ENCODE peak calls at places on chromosome 1, in ten cellular contexts. One of them, this sample, is unnamed.

GRCh38 chr1:58768971-58769808 is 14.7 kb downstream of the JUN start:
- DNase-seq in sigmoid colon: peak; percentile 89
- DNase-seq in stomach: peak; percentile 85
- DNase-seq in prostate gland: peak; percentile 72
- DNase-seq in H1: peak; percentile 98
- DNase-seq in esophagus muscularis mucosa: no peak
- DNase-seq in upper lobe of left lung: peak; percentile 72
- DNase-seq in breast epithelium: peak; percentile 84
- DNase-seq in transverse colon: peak; percentile 78
- DNase-seq in HCT116: no peak
- DNase-seq in this sample: no peak

GRCh38 chr1:200496937-200497336 is 87.1 kb upstream of the ZNF281 start:
- DNase-seq in esophagus muscularis mucosa: no peak
- DNase-seq in transverse colon: no peak
- DNase-seq in H1: no peak
- DNase-seq in stomach: no peak
- DNase-seq in sigmoid colon: no peak
- DNase-seq in prostate gland: no peak
- DNase-seq in HCT116: no peak
- DNase-seq in upper lobe of left lung: no peak
- DNase-seq in breast epithelium: no peak
- DNase-seq in this sample: no peak

GRCh38 chr1:19384113-19384512 is 72.0 kb downstream of the SLC66A1 start:
- DNase-seq in H1: no peak
- DNase-seq in prostate gland: no peak
- DNase-seq in breast epithelium: no peak
- DNase-seq in upper lobe of left lung: no peak
- DNase-seq in stomach: no peak
- DNase-seq in HCT116: no peak
- DNase-seq in esophagus muscularis mucosa: no peak
- DNase-seq in sigmoid colon: peak; percentile 83
- DNase-seq in transverse colon: peak; percentile 58
- DNase-seq in this sample: no peak

GRCh38 chr1:10692401-10693021 is 103.9 kb downstream of the CASZ1 start:
- DNase-seq in sigmoid colon: no peak
- DNase-seq in esophagus muscularis mucosa: no peak
- DNase-seq in breast epithelium: no peak
- DNase-seq in prostate gland: peak; percentile 61
- DNase-seq in transverse colon: peak; percentile 86
- DNase-seq in upper lobe of left lung: peak; percentile 76
- DNase-seq in HCT116: peak; percentile 19
- DNase-seq in H1: no peak
- DNase-seq in stomach: peak; percentile 77
- DNase-seq in this sample: peak; percentile 78

GRCh38 chr1:21537932-21538630 is 28.9 kb downstream of the ALPL start:
- DNase-seq in esophagus muscularis mucosa: no peak
- DNase-seq in upper lobe of left lung: no peak
- DNase-seq in prostate gland: no peak
- DNase-seq in sigmoid colon: no peak
- DNase-seq in breast epithelium: no peak
- DNase-seq in HCT116: no peak
- DNase-seq in H1: no peak
- DNase-seq in stomach: peak; percentile 27
- DNase-seq in transverse colon: no peak
- DNase-seq in this sample: no peak

GRCh38 chr1:230509281-230509977 is 83.3 kb upstream of the PGBD5 start:
- DNase-seq in sigmoid colon: no peak
- DNase-seq in prostate gland: no peak
- DNase-seq in stomach: no peak
- DNase-seq in H1: no peak
- DNase-seq in breast epithelium: no peak
- DNase-seq in HCT116: no peak
- DNase-seq in esophagus muscularis mucosa: peak; percentile 68
- DNase-seq in upper lobe of left lung: peak; percentile 42
- DNase-seq in transverse colon: no peak
- DNase-seq in this sample: no peak

GRCh38 chr1:25020173-25020840 is 90.2 kb upstream of the RUNX3 start:
- DNase-seq in upper lobe of left lung: no peak
- DNase-seq in sigmoid colon: no peak
- DNase-seq in transverse colon: no peak
- DNase-seq in breast epithelium: no peak
- DNase-seq in H1: no peak
- DNase-seq in prostate gland: no peak
- DNase-seq in esophagus muscularis mucosa: no peak
- DNase-seq in stomach: no peak
- DNase-seq in HCT116: no peak
- DNase-seq in this sample: no peak

GRCh38 chr1:88274431-88274830 is 409.6 kb upstream of the PKN2 start:
- DNase-seq in stomach: no peak
- DNase-seq in upper lobe of left lung: no peak
- DNase-seq in H1: no peak
- DNase-seq in transverse colon: no peak
- DNase-seq in sigmoid colon: no peak
- DNase-seq in prostate gland: no peak
- DNase-seq in esophagus muscularis mucosa: no peak
- DNase-seq in HCT116: no peak
- DNase-seq in breast epithelium: no peak
- DNase-seq in this sample: no peak

GRCh38 chr1:206717237-206717989 is 32.7 kb downstream of the MAPKAPK2 start:
- DNase-seq in HCT116: no peak
- DNase-seq in esophagus muscularis mucosa: no peak
- DNase-seq in breast epithelium: no peak
- DNase-seq in prostate gland: no peak
- DNase-seq in sigmoid colon: peak; percentile 69
- DNase-seq in stomach: no peak
- DNase-seq in upper lobe of left lung: peak; percentile 61
- DNase-seq in transverse colon: peak; percentile 42
- DNase-seq in H1: no peak
- DNase-seq in this sample: no peak

GRCh38 chr1:247487057-247487456 is 29.2 kb upstream of the OR2B11 start:
- DNase-seq in breast epithelium: no peak
- DNase-seq in stomach: no peak
- DNase-seq in prostate gland: peak; percentile 13
- DNase-seq in sigmoid colon: no peak
- DNase-seq in HCT116: peak; percentile 26
- DNase-seq in esophagus muscularis mucosa: no peak
- DNase-seq in upper lobe of left lung: no peak
- DNase-seq in H1: peak; percentile 48
- DNase-seq in transverse colon: peak; percentile 14
- DNase-seq in this sample: peak; percentile 25

DNA sequence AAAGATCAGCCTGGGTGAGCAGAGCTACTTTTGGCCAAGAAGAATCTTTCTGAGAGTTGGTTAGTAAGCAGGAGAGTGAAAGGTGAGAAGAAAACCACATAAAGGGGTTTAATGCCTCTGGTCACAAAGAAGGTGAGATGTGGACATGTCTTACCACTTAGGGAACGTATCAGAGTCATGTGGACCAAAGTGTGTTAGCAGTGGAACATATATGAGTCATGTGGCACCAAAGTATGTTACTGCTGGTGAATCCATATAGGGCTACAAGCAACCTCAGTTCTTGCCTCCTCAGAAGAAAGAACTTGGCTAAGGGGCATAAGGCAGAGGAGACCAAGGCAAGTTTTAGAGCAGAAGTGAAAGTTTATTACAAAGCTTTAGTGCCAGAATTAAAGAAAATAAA is 411.6 kb upstream of the NEGR1 start:
- DNase-seq in H1: no peak
- DNase-seq in breast epithelium: no peak
- DNase-seq in transverse colon: no peak
- DNase-seq in HCT116: no peak
- DNase-seq in upper lobe of left lung: no peak
- DNase-seq in sigmoid colon: no peak
- DNase-seq in prostate gland: no peak
- DNase-seq in esophagus muscularis mucosa: no peak
- DNase-seq in stomach: no peak
- DNase-seq in this sample: no peak
- TF ChIP-seq POLR2A in H1: no peak
- TF ChIP-seq POLR2A in breast epithelium: no peak
- TF ChIP-seq POLR2A in transverse colon: no peak
- TF ChIP-seq POLR2A in HCT116: no peak
- TF ChIP-seq POLR2A in upper lobe of left lung: no peak
- TF ChIP-seq POLR2A in sigmoid colon: no peak
- TF ChIP-seq POLR2A in prostate gland: no peak
- TF ChIP-seq POLR2A in esophagus muscularis mucosa: no peak
- TF ChIP-seq POLR2A in stomach: no peak
- TF ChIP-seq POLR2A in this sample: no peak

GRCh38 chr1:42926235-42926869 is 32.3 kb downstream of the SLC2A1 start:
- DNase-seq in esophagus muscularis mucosa: no peak
- DNase-seq in breast epithelium: no peak
- DNase-seq in prostate gland: no peak
- DNase-seq in H1: no peak
- DNase-seq in sigmoid colon: no peak
- DNase-seq in HCT116: no peak
- DNase-seq in transverse colon: no peak
- DNase-seq in upper lobe of left lung: no peak
- DNase-seq in stomach: no peak
- DNase-seq in this sample: no peak

GRCh38 chr1:42923367-42924248 is 35.1 kb downstream of the SLC2A1 start:
- DNase-seq in esophagus muscularis mucosa: no peak
- DNase-seq in HCT116: no peak
- DNase-seq in transverse colon: no peak
- DNase-seq in prostate gland: no peak
- DNase-seq in sigmoid colon: no peak
- DNase-seq in H1: no peak
- DNase-seq in upper lobe of left lung: no peak
- DNase-seq in breast epithelium: no peak
- DNase-seq in stomach: no peak
- DNase-seq in this sample: no peak

GRCh38 chr1:42926870-42927242 is 31.8 kb downstream of the SLC2A1 start:
- DNase-seq in transverse colon: no peak
- DNase-seq in HCT116: no peak
- DNase-seq in upper lobe of left lung: no peak
- DNase-seq in stomach: no peak
- DNase-seq in breast epithelium: no peak
- DNase-seq in prostate gland: no peak
- DNase-seq in sigmoid colon: no peak
- DNase-seq in esophagus muscularis mucosa: no peak
- DNase-seq in H1: no peak
- DNase-seq in this sample: no peak

GRCh38 chr1:42924249-42925131 is 34.2 kb downstream of the SLC2A1 start:
- DNase-seq in HCT116: peak; percentile 82
- DNase-seq in esophagus muscularis mucosa: peak; percentile 99
- DNase-seq in breast epithelium: peak; percentile 93
- DNase-seq in H1: peak; percentile 98
- DNase-seq in upper lobe of left lung: peak; percentile 94
- DNase-seq in prostate gland: peak; percentile 92
- DNase-seq in transverse colon: peak; percentile 96
- DNase-seq in sigmoid colon: peak; percentile 97
- DNase-seq in stomach: peak; percentile 93
- DNase-seq in this sample: peak; percentile 92

DNA sequence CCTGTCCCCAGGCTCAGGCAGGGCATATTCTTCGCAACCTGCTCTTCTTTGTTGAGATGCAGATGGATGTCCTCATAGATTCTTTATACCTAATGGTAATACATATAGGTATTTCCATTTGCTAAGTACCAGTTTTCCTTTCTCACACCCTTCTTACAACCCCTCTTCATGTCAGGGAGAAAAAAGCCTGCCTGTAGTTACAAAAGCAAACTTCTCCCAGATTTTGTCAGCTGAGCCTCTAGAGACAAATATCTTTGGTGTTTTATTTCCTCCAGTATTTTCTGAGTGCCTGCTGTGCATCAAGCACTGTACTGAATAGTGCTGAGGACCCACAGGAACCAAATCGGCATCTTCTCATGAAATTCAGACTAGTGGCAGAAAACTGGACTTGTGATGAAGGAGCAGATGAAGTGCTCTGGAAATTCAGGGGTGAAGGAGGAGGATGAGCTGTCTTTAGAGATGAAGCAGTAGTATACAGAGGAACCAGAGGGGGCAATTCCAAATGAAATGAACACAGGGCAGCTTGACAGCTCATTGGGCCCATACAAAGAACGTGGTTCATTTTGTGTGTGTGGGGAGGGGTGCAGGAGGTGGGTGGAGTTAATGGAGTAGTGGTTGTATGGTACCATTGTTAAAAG is 33.4 kb downstream of the SLC2A1 start:
- DNase-seq in sigmoid colon: no peak
- DNase-seq in transverse colon: no peak
- DNase-seq in breast epithelium: no peak
- DNase-seq in prostate gland: no peak
- DNase-seq in upper lobe of left lung: no peak
- DNase-seq in H1: peak; percentile 48
- DNase-seq in stomach: no peak
- DNase-seq in HCT116: no peak
- DNase-seq in esophagus muscularis mucosa: no peak
- DNase-seq in this sample: no peak
- TF ChIP-seq POLR2AphosphoS5 in sigmoid colon: no peak
- TF ChIP-seq POLR2AphosphoS5 in transverse colon: no peak
- TF ChIP-seq POLR2AphosphoS5 in breast epithelium: no peak
- TF ChIP-seq POLR2AphosphoS5 in prostate gland: no peak
- TF ChIP-seq POLR2AphosphoS5 in upper lobe of left lung: no peak
- TF ChIP-seq POLR2AphosphoS5 in H1: peak; percentile 65
- TF ChIP-seq POLR2AphosphoS5 in stomach: no peak
- TF ChIP-seq POLR2AphosphoS5 in HCT116: no peak
- TF ChIP-seq POLR2AphosphoS5 in esophagus muscularis mucosa: no peak
- TF ChIP-seq POLR2AphosphoS5 in this sample: peak; percentile 43

GRCh38 chr1:40399984-40400704 is 26.6 kb downstream of the SMAP2 start:
- DNase-seq in H1: no peak
- DNase-seq in HCT116: no peak
- DNase-seq in breast epithelium: no peak
- DNase-seq in prostate gland: no peak
- DNase-seq in upper lobe of left lung: no peak
- DNase-seq in stomach: no peak
- DNase-seq in esophagus muscularis mucosa: no peak
- DNase-seq in sigmoid colon: no peak
- DNase-seq in transverse colon: no peak
- DNase-seq in this sample: no peak
- TF ChIP-seq POLR2A in H1: no peak
- TF ChIP-seq POLR2A in HCT116: no peak
- TF ChIP-seq POLR2A in breast epithelium: no peak
- TF ChIP-seq POLR2A in prostate gland: no peak
- TF ChIP-seq POLR2A in upper lobe of left lung: no peak
- TF ChIP-seq POLR2A in stomach: no peak
- TF ChIP-seq POLR2A in esophagus muscularis mucosa: no peak
- TF ChIP-seq POLR2A in sigmoid colon: no peak
- TF ChIP-seq POLR2A in transverse colon: peak; percentile 13
- TF ChIP-seq POLR2A in this sample: no peak

DNA sequence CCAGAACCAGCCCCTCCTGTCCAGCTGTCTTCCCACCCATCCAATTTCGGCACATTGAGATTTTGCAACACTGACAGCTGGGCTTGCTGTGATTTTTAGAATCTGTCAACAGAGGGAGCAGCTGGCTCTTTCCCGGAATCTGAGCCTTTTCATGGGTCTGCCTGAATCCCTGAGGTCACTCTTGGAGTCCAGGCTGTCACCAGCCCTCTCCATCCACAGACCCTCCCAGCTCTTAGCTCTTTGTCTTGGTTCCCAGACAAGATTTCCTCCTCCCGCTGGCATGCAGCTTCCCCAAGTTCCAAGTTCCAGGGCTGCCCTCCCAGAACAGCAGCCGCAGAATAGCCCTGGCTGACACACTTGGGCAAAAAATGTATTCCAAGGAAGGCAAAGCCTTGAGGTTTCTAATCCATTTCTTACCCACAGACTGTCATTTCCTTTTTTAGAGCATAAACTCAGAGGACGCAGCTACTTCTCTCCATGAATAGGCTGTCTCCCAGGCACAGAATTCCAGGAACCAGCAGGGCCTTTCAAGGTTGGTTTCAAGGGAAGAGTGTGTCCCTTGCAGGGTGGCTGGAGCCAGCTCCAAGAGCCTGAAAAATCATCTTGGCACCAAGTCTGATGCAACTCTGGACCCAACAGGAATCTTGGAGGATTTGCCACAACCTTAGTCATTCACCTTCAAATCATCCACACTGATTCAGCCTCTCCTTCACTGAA is 7.1 kb upstream of the TMEM61 start:
- DNase-seq in breast epithelium: no peak
- DNase-seq in stomach: peak; percentile 35
- DNase-seq in H1: no peak
- DNase-seq in prostate gland: no peak
- DNase-seq in esophagus muscularis mucosa: no peak
- DNase-seq in sigmoid colon: no peak
- DNase-seq in HCT116: peak; percentile 31
- DNase-seq in transverse colon: no peak
- DNase-seq in upper lobe of left lung: peak; percentile 24
- DNase-seq in this sample: no peak
- TF ChIP-seq POLR2AphosphoS5 in breast epithelium: no peak
- TF ChIP-seq POLR2AphosphoS5 in stomach: peak; percentile 45
- TF ChIP-seq POLR2AphosphoS5 in H1: no peak
- TF ChIP-seq POLR2AphosphoS5 in prostate gland: peak; percentile 2
- TF ChIP-seq POLR2AphosphoS5 in esophagus muscularis mucosa: peak; percentile 43
- TF ChIP-seq POLR2AphosphoS5 in sigmoid colon: no peak
- TF ChIP-seq POLR2AphosphoS5 in HCT116: no peak
- TF ChIP-seq POLR2AphosphoS5 in transverse colon: peak; percentile 24
- TF ChIP-seq POLR2AphosphoS5 in upper lobe of left lung: no peak
- TF ChIP-seq POLR2AphosphoS5 in this sample: no peak

This sample was measured in GM12891.